ENCODE peak calls at places on chromosomes 13 and 19, in eight cellular contexts. One of them, this sample, is unnamed.

GRCh38 chr13:110136660-110137585 is 170.0 kb downstream of the COL4A1 start:
- DNase-seq in mesothelial cell of epicardium: no peak
- DNase-seq in fibroblast of villous mesenchyme: no peak
- DNase-seq in upper lobe of left lung: no peak
- DNase-seq in pancreas: no peak
- DNase-seq in astrocyte of the spinal cord: no peak
- DNase-seq in stomach: no peak
- DNase-seq in WERI-Rb-1: no peak
- DNase-seq in this sample: peak

GRCh38 chr19:34178276-34178614 is 5.9 kb downstream of the LSM14A start:
- DNase-seq in WERI-Rb-1: no peak
- DNase-seq in upper lobe of left lung: no peak
- DNase-seq in mesothelial cell of epicardium: no peak
- DNase-seq in fibroblast of villous mesenchyme: no peak
- DNase-seq in stomach: no peak
- DNase-seq in pancreas: no peak
- DNase-seq in astrocyte of the spinal cord: no peak
- DNase-seq in this sample: no peak

GRCh38 chr19:41156207-41156606 is 36.8 kb upstream of the CYP2S1 start:
- DNase-seq in astrocyte of the spinal cord: no peak
- DNase-seq in WERI-Rb-1: no peak
- DNase-seq in stomach: no peak
- DNase-seq in fibroblast of villous mesenchyme: no peak
- DNase-seq in pancreas: no peak
- DNase-seq in mesothelial cell of epicardium: no peak
- DNase-seq in upper lobe of left lung: no peak
- DNase-seq in this sample: no peak

GRCh38 chr13:26806891-26807290 is 46.3 kb upstream of the GPR12 start:
- DNase-seq in pancreas: no peak
- DNase-seq in fibroblast of villous mesenchyme: no peak
- DNase-seq in upper lobe of left lung: no peak
- DNase-seq in stomach: no peak
- DNase-seq in astrocyte of the spinal cord: no peak
- DNase-seq in mesothelial cell of epicardium: no peak
- DNase-seq in WERI-Rb-1: no peak
- DNase-seq in this sample: no peak

GRCh38 chr19:5864725-5865486 is 5.4 kb downstream of the FUT5 start:
- DNase-seq in pancreas: no peak
- DNase-seq in fibroblast of villous mesenchyme: no peak
- DNase-seq in WERI-Rb-1: no peak
- DNase-seq in upper lobe of left lung: no peak
- DNase-seq in astrocyte of the spinal cord: no peak
- DNase-seq in mesothelial cell of epicardium: no peak
- DNase-seq in stomach: no peak
- DNase-seq in this sample: no peak

GRCh38 chr19:38252935-38253691 is 3.1 kb downstream of the PPP1R14A start:
- DNase-seq in fibroblast of villous mesenchyme: no peak
- DNase-seq in stomach: peak
- DNase-seq in pancreas: no peak
- DNase-seq in mesothelial cell of epicardium: no peak
- DNase-seq in astrocyte of the spinal cord: no peak
- DNase-seq in upper lobe of left lung: peak
- DNase-seq in WERI-Rb-1: peak
- DNase-seq in this sample: peak

GRCh38 chr13:23660249-23660648 is 90.0 kb downstream of the TNFRSF19 start:
- DNase-seq in astrocyte of the spinal cord: no peak
- DNase-seq in stomach: no peak
- DNase-seq in upper lobe of left lung: no peak
- DNase-seq in WERI-Rb-1: no peak
- DNase-seq in mesothelial cell of epicardium: no peak
- DNase-seq in fibroblast of villous mesenchyme: no peak
- DNase-seq in pancreas: no peak
- DNase-seq in this sample: no peak

GRCh38 chr13:38090913-38091312 is 221.3 kb upstream of the TRPC4 start:
- DNase-seq in upper lobe of left lung: no peak
- DNase-seq in mesothelial cell of epicardium: no peak
- DNase-seq in fibroblast of villous mesenchyme: no peak
- DNase-seq in WERI-Rb-1: no peak
- DNase-seq in stomach: no peak
- DNase-seq in pancreas: no peak
- DNase-seq in astrocyte of the spinal cord: no peak
- DNase-seq in this sample: peak

GRCh38 chr13:26785845-26786630 is 25.5 kb upstream of the GPR12 start:
- DNase-seq in WERI-Rb-1: no peak
- DNase-seq in stomach: peak
- DNase-seq in upper lobe of left lung: peak
- DNase-seq in fibroblast of villous mesenchyme: no peak
- DNase-seq in pancreas: no peak
- DNase-seq in astrocyte of the spinal cord: no peak
- DNase-seq in mesothelial cell of epicardium: no peak
- DNase-seq in this sample: peak

GRCh38 chr19:4830768-4831265 is 695 bp downstream of the TICAM1 start:
- DNase-seq in upper lobe of left lung: no peak
- DNase-seq in astrocyte of the spinal cord: no peak
- DNase-seq in pancreas: peak
- DNase-seq in mesothelial cell of epicardium: no peak
- DNase-seq in fibroblast of villous mesenchyme: no peak
- DNase-seq in WERI-Rb-1: no peak
- DNase-seq in stomach: no peak
- DNase-seq in this sample: no peak
- TF ChIP-seq CTCF in upper lobe of left lung: no peak
- TF ChIP-seq CTCF in astrocyte of the spinal cord: no peak
- TF ChIP-seq CTCF in pancreas: no peak
- TF ChIP-seq CTCF in mesothelial cell of epicardium: no peak
- TF ChIP-seq CTCF in fibroblast of villous mesenchyme: no peak
- TF ChIP-seq CTCF in WERI-Rb-1: no peak
- TF ChIP-seq CTCF in stomach: no peak
- TF ChIP-seq CTCF in this sample: no peak

GRCh38 chr13:99085846-99086148 is 107.9 kb upstream of the DOCK9 start:
- DNase-seq in upper lobe of left lung: no peak
- DNase-seq in pancreas: no peak
- DNase-seq in mesothelial cell of epicardium: no peak
- DNase-seq in stomach: no peak
- DNase-seq in WERI-Rb-1: no peak
- DNase-seq in fibroblast of villous mesenchyme: no peak
- DNase-seq in astrocyte of the spinal cord: no peak
- DNase-seq in this sample: no peak
- TF ChIP-seq CTCF in upper lobe of left lung: no peak
- TF ChIP-seq CTCF in pancreas: no peak
- TF ChIP-seq CTCF in mesothelial cell of epicardium: no peak
- TF ChIP-seq CTCF in stomach: no peak
- TF ChIP-seq CTCF in WERI-Rb-1: no peak
- TF ChIP-seq CTCF in fibroblast of villous mesenchyme: no peak
- TF ChIP-seq CTCF in astrocyte of the spinal cord: no peak
- TF ChIP-seq CTCF in this sample: no peak

DNA sequence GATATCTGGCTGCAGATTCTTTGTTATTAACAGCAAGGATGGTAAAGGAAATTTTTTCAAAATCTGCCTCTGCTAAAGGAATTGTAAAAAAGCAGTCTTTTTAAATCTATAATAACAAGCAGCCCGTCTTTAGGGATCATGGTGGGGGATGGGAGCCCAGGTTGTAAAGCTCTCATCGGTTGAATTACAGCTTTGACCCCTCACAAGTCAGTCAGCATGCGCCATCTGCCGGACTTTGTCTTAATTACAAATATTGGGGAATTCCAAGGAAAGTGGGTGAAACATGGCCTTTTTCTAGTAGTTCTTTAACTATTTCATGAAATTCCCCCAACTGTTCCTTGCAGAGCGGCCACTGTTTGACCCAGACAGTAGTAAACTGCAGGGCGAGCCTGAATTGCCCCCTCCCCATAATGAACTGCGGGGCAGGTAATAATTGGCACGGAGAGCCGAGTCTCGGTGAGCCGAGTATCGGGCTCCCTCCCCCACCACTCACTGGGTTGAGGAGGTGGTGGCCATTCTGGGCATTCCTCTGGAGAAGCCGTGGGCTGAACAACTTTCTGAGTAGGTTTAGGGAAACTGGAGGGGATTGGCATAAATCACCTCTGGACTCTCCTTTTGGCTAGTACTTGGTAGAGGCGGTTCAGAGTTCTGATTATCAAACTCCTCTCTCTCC is 11.6 kb downstream of the ZNF578 start:
- DNase-seq in WERI-Rb-1: peak
- DNase-seq in mesothelial cell of epicardium: no peak
- DNase-seq in upper lobe of left lung: no peak
- DNase-seq in astrocyte of the spinal cord: no peak
- DNase-seq in pancreas: no peak
- DNase-seq in stomach: no peak
- DNase-seq in fibroblast of villous mesenchyme: no peak
- DNase-seq in this sample: peak
- TF ChIP-seq CTCF in WERI-Rb-1: peak
- TF ChIP-seq CTCF in mesothelial cell of epicardium: no peak
- TF ChIP-seq CTCF in upper lobe of left lung: no peak
- TF ChIP-seq CTCF in astrocyte of the spinal cord: no peak
- TF ChIP-seq CTCF in pancreas: no peak
- TF ChIP-seq CTCF in stomach: no peak
- TF ChIP-seq CTCF in fibroblast of villous mesenchyme: no peak
- TF ChIP-seq CTCF in this sample: peak

DNA sequence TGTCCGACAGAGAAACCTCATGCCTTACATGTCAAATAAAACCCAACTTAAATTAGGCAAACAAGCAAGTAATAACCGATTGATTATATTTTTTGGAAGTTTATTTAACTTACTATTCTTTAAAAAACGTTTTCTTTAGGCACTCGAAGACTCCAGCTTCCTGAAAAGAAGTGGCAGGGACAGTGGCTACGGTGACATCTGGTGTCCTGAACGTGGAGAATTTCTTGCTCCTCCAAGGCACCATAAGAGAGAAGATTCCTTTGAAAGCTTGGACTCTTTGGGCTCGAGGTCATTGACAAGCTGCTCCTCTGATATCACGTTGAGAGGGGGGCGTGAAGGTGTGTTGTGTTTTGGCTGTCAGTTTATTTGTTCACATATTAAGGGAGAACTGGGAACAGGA is 164.4 kb downstream of the LMO7 start:
- DNase-seq in WERI-Rb-1: no peak
- DNase-seq in pancreas: no peak
- DNase-seq in astrocyte of the spinal cord: no peak
- DNase-seq in fibroblast of villous mesenchyme: no peak
- DNase-seq in upper lobe of left lung: no peak
- DNase-seq in mesothelial cell of epicardium: no peak
- DNase-seq in stomach: no peak
- DNase-seq in this sample: no peak
- TF ChIP-seq CTCF in WERI-Rb-1: no peak
- TF ChIP-seq CTCF in pancreas: no peak
- TF ChIP-seq CTCF in astrocyte of the spinal cord: no peak
- TF ChIP-seq CTCF in fibroblast of villous mesenchyme: no peak
- TF ChIP-seq CTCF in upper lobe of left lung: no peak
- TF ChIP-seq CTCF in mesothelial cell of epicardium: no peak
- TF ChIP-seq CTCF in stomach: no peak
- TF ChIP-seq CTCF in this sample: peak

GRCh38 chr13:82693607-82694006 is 1188.7 kb downstream of the SLITRK1 start:
- DNase-seq in WERI-Rb-1: no peak
- DNase-seq in upper lobe of left lung: no peak
- DNase-seq in mesothelial cell of epicardium: no peak
- DNase-seq in pancreas: no peak
- DNase-seq in astrocyte of the spinal cord: no peak
- DNase-seq in fibroblast of villous mesenchyme: no peak
- DNase-seq in stomach: no peak
- DNase-seq in this sample: no peak

GRCh38 chr13:82698383-82698782 is 1183.9 kb downstream of the SLITRK1 start:
- DNase-seq in upper lobe of left lung: no peak
- DNase-seq in stomach: no peak
- DNase-seq in WERI-Rb-1: no peak
- DNase-seq in pancreas: no peak
- DNase-seq in mesothelial cell of epicardium: no peak
- DNase-seq in astrocyte of the spinal cord: no peak
- DNase-seq in fibroblast of villous mesenchyme: no peak
- DNase-seq in this sample: no peak

GRCh38 chr13:82701021-82701420 is 1181.3 kb downstream of the SLITRK1 start:
- DNase-seq in fibroblast of villous mesenchyme: no peak
- DNase-seq in upper lobe of left lung: peak
- DNase-seq in pancreas: no peak
- DNase-seq in astrocyte of the spinal cord: no peak
- DNase-seq in stomach: no peak
- DNase-seq in mesothelial cell of epicardium: no peak
- DNase-seq in WERI-Rb-1: no peak
- DNase-seq in this sample: no peak

GRCh38 chr13:82702513-82702912 is 1179.8 kb downstream of the SLITRK1 start:
- DNase-seq in upper lobe of left lung: no peak
- DNase-seq in fibroblast of villous mesenchyme: no peak
- DNase-seq in mesothelial cell of epicardium: no peak
- DNase-seq in WERI-Rb-1: no peak
- DNase-seq in stomach: no peak
- DNase-seq in astrocyte of the spinal cord: no peak
- DNase-seq in pancreas: no peak
- DNase-seq in this sample: no peak

DNA sequence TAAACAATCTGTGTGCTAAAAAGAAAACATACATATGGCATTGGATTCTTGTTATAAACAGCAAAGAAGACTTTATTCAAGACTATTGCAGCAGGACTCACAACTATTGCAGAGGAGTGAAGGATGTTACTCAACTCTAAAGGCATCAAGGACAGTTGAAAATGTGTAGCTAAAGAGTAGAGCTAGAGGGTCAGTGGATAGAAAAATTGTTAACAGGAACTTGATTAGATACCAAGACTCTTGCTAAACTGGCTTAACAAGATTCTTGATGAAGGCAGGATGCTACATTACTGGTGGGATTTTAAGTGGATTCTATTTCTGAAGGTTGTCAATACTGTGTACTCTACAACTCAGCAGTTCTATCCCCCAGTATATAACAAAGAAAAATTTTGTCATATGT is 1183.3 kb downstream of the SLITRK1 start:
- DNase-seq in pancreas: no peak
- DNase-seq in stomach: no peak
- DNase-seq in astrocyte of the spinal cord: no peak
- DNase-seq in upper lobe of left lung: no peak
- DNase-seq in mesothelial cell of epicardium: no peak
- DNase-seq in fibroblast of villous mesenchyme: no peak
- DNase-seq in WERI-Rb-1: no peak
- DNase-seq in this sample: no peak
- TF ChIP-seq CTCF in pancreas: no peak
- TF ChIP-seq CTCF in stomach: no peak
- TF ChIP-seq CTCF in astrocyte of the spinal cord: no peak
- TF ChIP-seq CTCF in upper lobe of left lung: no peak
- TF ChIP-seq CTCF in mesothelial cell of epicardium: no peak
- TF ChIP-seq CTCF in fibroblast of villous mesenchyme: no peak
- TF ChIP-seq CTCF in WERI-Rb-1: no peak
- TF ChIP-seq CTCF in this sample: no peak

DNA sequence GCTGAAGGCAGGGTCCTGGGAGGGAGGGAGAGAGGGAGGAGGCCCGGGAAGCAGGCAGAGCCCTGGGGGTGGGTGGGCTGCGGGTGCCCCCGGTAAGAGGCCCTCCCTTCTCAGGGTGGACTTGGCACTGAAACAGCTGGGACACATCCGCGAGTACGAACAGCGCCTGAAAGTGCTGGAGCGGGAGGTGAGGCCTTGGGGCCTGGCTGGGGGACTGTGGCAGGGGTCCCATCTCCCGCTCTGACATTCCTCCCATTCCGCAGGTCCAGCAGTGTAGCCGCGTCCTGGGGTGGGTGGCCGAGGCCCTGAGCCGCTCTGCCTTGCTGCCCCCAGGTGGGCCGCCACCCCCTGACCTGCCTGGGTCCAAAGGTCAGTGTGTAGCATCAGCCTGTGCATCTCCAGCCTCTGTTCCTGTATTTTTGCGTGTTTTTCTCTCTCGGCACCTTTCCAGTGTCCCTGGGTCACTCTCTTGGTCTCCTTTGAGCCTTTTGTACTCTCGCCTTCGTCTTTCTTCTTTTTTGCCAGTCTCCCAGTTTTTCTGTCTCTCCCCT is 53.4 kb downstream of the TRPM4 start:
- DNase-seq in upper lobe of left lung: peak
- DNase-seq in WERI-Rb-1: no peak
- DNase-seq in fibroblast of villous mesenchyme: no peak
- DNase-seq in astrocyte of the spinal cord: no peak
- DNase-seq in mesothelial cell of epicardium: no peak
- DNase-seq in stomach: no peak
- DNase-seq in pancreas: no peak
- DNase-seq in this sample: peak
- TF ChIP-seq CTCF in upper lobe of left lung: no peak
- TF ChIP-seq CTCF in WERI-Rb-1: no peak
- TF ChIP-seq CTCF in fibroblast of villous mesenchyme: no peak
- TF ChIP-seq CTCF in astrocyte of the spinal cord: no peak
- TF ChIP-seq CTCF in mesothelial cell of epicardium: no peak
- TF ChIP-seq CTCF in stomach: no peak
- TF ChIP-seq CTCF in pancreas: no peak
- TF ChIP-seq CTCF in this sample: no peak

This sample was measured in neural progenitor cell.